ENCODE peak calls at places on chromosomes 5 and 9, in six cellular contexts. One of them, this sample, is unnamed.
A peak's percentile ranks its signal among the peaks of the same experiment; 100 is the strongest.

GRCh38 chr5:40984884-40985283 is 75.6 kb downstream of the C7 start:
- DNase-seq in HepG2: no peak
- DNase-seq in heart left ventricle: no peak
- DNase-seq in gastrocnemius medialis: no peak
- DNase-seq in body of pancreas: no peak
- DNase-seq in uterus: no peak
- DNase-seq in this sample: no peak

GRCh38 chr9:23826120-23826629 is at the start of gene ELAVL2:
- DNase-seq in gastrocnemius medialis: peak; percentile 45
- DNase-seq in HepG2: no peak
- DNase-seq in uterus: peak; percentile 89
- DNase-seq in body of pancreas: peak; percentile 95
- DNase-seq in heart left ventricle: peak; percentile 84
- DNase-seq in this sample: peak; percentile 85

GRCh38 chr5:128559300-128560297 is 21.6 kb upstream of the FBN2 start:
- DNase-seq in HepG2: no peak
- DNase-seq in heart left ventricle: no peak
- DNase-seq in uterus: no peak
- DNase-seq in gastrocnemius medialis: no peak
- DNase-seq in body of pancreas: no peak
- DNase-seq in this sample: no peak

GRCh38 chr9:68668127-68668526 is 36.9 kb upstream of the PIP5K1B start:
- DNase-seq in HepG2: no peak
- DNase-seq in heart left ventricle: no peak
- DNase-seq in body of pancreas: no peak
- DNase-seq in uterus: no peak
- DNase-seq in gastrocnemius medialis: no peak
- DNase-seq in this sample: no peak

GRCh38 chr9:93673844-93674334 is 97.5 kb downstream of the PHF2 start:
- DNase-seq in gastrocnemius medialis: no peak
- DNase-seq in body of pancreas: no peak
- DNase-seq in HepG2: no peak
- DNase-seq in heart left ventricle: peak; percentile 15
- DNase-seq in uterus: peak; percentile 13
- DNase-seq in this sample: no peak

GRCh38 chr9:122642226-122642625 is 15.2 kb downstream of the OR1B1 start:
- DNase-seq in gastrocnemius medialis: no peak
- DNase-seq in body of pancreas: no peak
- DNase-seq in HepG2: no peak
- DNase-seq in heart left ventricle: no peak
- DNase-seq in uterus: no peak
- DNase-seq in this sample: no peak

GRCh38 chr5:176792584-176793342 is 17.6 kb upstream of the UNC5A start:
- DNase-seq in uterus: no peak
- DNase-seq in heart left ventricle: no peak
- DNase-seq in HepG2: no peak
- DNase-seq in gastrocnemius medialis: no peak
- DNase-seq in body of pancreas: no peak
- DNase-seq in this sample: no peak

GRCh38 chr5:59099270-59099994 is 516.6 kb downstream of the RAB3C start:
- DNase-seq in body of pancreas: peak; percentile 5
- DNase-seq in gastrocnemius medialis: no peak
- DNase-seq in uterus: no peak
- DNase-seq in HepG2: peak; percentile 5
- DNase-seq in heart left ventricle: no peak
- DNase-seq in this sample: no peak

GRCh38 chr5:176844706-176845391 is 34.5 kb downstream of the UNC5A start:
- DNase-seq in heart left ventricle: peak; percentile 13
- DNase-seq in uterus: no peak
- DNase-seq in HepG2: no peak
- DNase-seq in body of pancreas: no peak
- DNase-seq in gastrocnemius medialis: no peak
- DNase-seq in this sample: no peak

GRCh38 chr5:109483395-109483974 is 73.7 kb upstream of the PJA2 start:
- DNase-seq in uterus: no peak
- DNase-seq in HepG2: no peak
- DNase-seq in gastrocnemius medialis: no peak
- DNase-seq in body of pancreas: no peak
- DNase-seq in heart left ventricle: no peak
- DNase-seq in this sample: no peak

GRCh38 chr5:109487753-109488420 is 78.1 kb upstream of the PJA2 start:
- DNase-seq in uterus: no peak
- DNase-seq in gastrocnemius medialis: no peak
- DNase-seq in heart left ventricle: no peak
- DNase-seq in body of pancreas: no peak
- DNase-seq in HepG2: no peak
- DNase-seq in this sample: no peak

GRCh38 chr5:109484597-109484996 is 74.8 kb upstream of the PJA2 start:
- DNase-seq in HepG2: no peak
- DNase-seq in heart left ventricle: no peak
- DNase-seq in body of pancreas: no peak
- DNase-seq in gastrocnemius medialis: no peak
- DNase-seq in uterus: no peak
- DNase-seq in this sample: no peak

GRCh38 chr5:109485030-109485429 is 75.3 kb upstream of the PJA2 start:
- DNase-seq in uterus: peak; percentile 34
- DNase-seq in gastrocnemius medialis: peak; percentile 19
- DNase-seq in HepG2: peak; percentile 92
- DNase-seq in heart left ventricle: peak; percentile 64
- DNase-seq in body of pancreas: peak; percentile 85
- DNase-seq in this sample: peak; percentile 87

GRCh38 chr5:109486200-109486804 is 76.5 kb upstream of the PJA2 start:
- DNase-seq in HepG2: no peak
- DNase-seq in uterus: no peak
- DNase-seq in heart left ventricle: peak; percentile 59
- DNase-seq in gastrocnemius medialis: no peak
- DNase-seq in body of pancreas: no peak
- DNase-seq in this sample: no peak
- TF ChIP-seq CTCF in HepG2: no peak
- TF ChIP-seq CTCF in uterus: no peak
- TF ChIP-seq CTCF in heart left ventricle: no peak
- TF ChIP-seq CTCF in gastrocnemius medialis: no peak
- TF ChIP-seq CTCF in body of pancreas: no peak
- TF ChIP-seq CTCF in this sample: no peak

DNA sequence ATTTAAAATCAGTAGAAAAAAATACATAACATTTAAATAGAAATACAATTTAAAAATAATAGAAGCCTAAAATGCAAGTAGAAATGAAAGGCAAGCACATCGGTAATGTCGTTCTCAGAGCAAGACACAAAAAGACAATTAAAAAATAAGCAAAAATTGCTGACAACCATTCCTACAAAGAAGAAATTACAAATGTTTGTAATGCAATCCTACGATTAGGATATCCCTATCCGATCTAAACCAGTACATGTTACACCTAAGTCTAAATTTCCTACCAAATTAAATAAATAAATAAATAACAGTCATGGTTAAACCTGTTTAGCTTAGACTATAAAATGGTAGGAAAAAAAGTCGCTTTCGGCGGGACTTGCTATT is 90.0 kb downstream of the ANXA2R start:
- DNase-seq in heart left ventricle: no peak
- DNase-seq in uterus: no peak
- DNase-seq in HepG2: no peak
- DNase-seq in body of pancreas: no peak
- DNase-seq in gastrocnemius medialis: no peak
- DNase-seq in this sample: no peak
- H3K4me3 ChIP-seq in heart left ventricle: peak overlapping the region; percentile 64
- H3K4me3 ChIP-seq in uterus: no peak overlapping the region
- H3K4me3 ChIP-seq in HepG2: no peak overlapping the region
- H3K4me3 ChIP-seq in body of pancreas: no peak overlapping the region
- H3K4me3 ChIP-seq in gastrocnemius medialis: peak overlapping the region; percentile 67
- H3K4me3 ChIP-seq in this sample: no peak overlapping the region

GRCh38 chr5:14142856-14143508 is at the start of gene TRIO:
- DNase-seq in HepG2: peak; percentile 81
- DNase-seq in uterus: peak; percentile 94
- DNase-seq in gastrocnemius medialis: peak; percentile 85
- DNase-seq in body of pancreas: peak; percentile 91
- DNase-seq in heart left ventricle: peak; percentile 92
- DNase-seq in this sample: peak; percentile 90

GRCh38 chr5:14145356-14146334 is 2.5 kb downstream of the TRIO start:
- DNase-seq in body of pancreas: no peak
- DNase-seq in uterus: no peak
- DNase-seq in gastrocnemius medialis: no peak
- DNase-seq in heart left ventricle: no peak
- DNase-seq in HepG2: no peak
- DNase-seq in this sample: no peak

GRCh38 chr5:14143509-14143842 is 334 bp downstream of the TRIO start:
- DNase-seq in uterus: no peak
- DNase-seq in heart left ventricle: no peak
- DNase-seq in HepG2: no peak
- DNase-seq in gastrocnemius medialis: no peak
- DNase-seq in body of pancreas: no peak
- DNase-seq in this sample: no peak

GRCh38 chr5:14144586-14145355 is 1.6 kb downstream of the TRIO start:
- DNase-seq in heart left ventricle: peak; percentile 72
- DNase-seq in body of pancreas: peak; percentile 58
- DNase-seq in HepG2: no peak
- DNase-seq in uterus: peak; percentile 72
- DNase-seq in gastrocnemius medialis: peak; percentile 59
- DNase-seq in this sample: peak; percentile 63

GRCh38 chr5:14143843-14144585 is 872 bp downstream of the TRIO start:
- DNase-seq in body of pancreas: peak; percentile 41
- DNase-seq in HepG2: no peak
- DNase-seq in gastrocnemius medialis: no peak
- DNase-seq in uterus: no peak
- DNase-seq in heart left ventricle: peak; percentile 61
- DNase-seq in this sample: peak; percentile 89
- TF ChIP-seq POLR2A in body of pancreas: no peak
- TF ChIP-seq POLR2A in HepG2: no peak
- TF ChIP-seq POLR2A in gastrocnemius medialis: no peak
- TF ChIP-seq POLR2A in uterus: peak; percentile 8
- TF ChIP-seq POLR2A in heart left ventricle: no peak
- TF ChIP-seq POLR2A in this sample: no peak

DNA sequence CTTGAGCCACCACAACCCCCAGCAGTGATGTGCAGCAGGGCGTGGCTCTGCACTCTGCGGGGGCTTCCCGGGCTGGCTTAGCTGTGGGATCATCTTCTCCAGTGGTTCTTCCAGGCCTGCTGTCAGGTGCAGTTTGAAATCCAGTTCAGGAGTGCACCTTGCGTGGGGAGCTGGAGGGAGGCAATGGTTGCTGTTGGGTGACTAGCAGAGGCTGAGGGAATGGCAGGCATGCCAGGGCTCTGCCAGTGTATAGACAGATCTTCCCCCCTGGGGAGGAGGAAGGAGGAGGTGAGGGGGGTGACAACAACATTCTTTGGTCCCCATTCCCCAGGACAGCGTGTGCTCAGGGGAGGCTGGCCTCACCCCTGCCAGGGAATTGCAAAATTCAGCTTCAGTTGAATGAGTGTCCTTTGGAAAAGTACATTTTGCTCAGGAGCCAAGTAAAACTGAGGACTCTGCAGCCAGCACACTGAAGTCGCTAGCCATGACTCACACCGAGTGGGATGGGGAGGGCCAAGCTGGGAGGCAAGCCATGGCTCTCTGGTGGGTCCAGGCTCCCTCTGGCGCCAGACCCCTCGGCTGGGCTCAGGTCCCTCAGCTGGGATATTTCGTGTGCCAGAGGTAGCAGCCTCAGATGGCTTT is 35.0 kb downstream of the ERGIC1 start:
- DNase-seq in body of pancreas: peak; percentile 87
- DNase-seq in uterus: peak; percentile 95
- DNase-seq in gastrocnemius medialis: peak; percentile 94
- DNase-seq in HepG2: peak; percentile 64
- DNase-seq in heart left ventricle: peak; percentile 85
- DNase-seq in this sample: peak; percentile 84
- TF ChIP-seq CTCF in body of pancreas: peak; percentile 31
- TF ChIP-seq CTCF in uterus: peak; percentile 31
- TF ChIP-seq CTCF in gastrocnemius medialis: peak; percentile 52
- TF ChIP-seq CTCF in HepG2: peak; percentile 43
- TF ChIP-seq CTCF in heart left ventricle: no peak
- TF ChIP-seq CTCF in this sample: no peak

GRCh38 chr5:76305264-76305663 is 97.8 kb upstream of the IQGAP2 start:
- DNase-seq in gastrocnemius medialis: no peak
- DNase-seq in heart left ventricle: no peak
- DNase-seq in uterus: no peak
- DNase-seq in body of pancreas: no peak
- DNase-seq in HepG2: no peak
- DNase-seq in this sample: no peak
- H3K4me3 ChIP-seq in gastrocnemius medialis: no peak overlapping the region
- H3K4me3 ChIP-seq in heart left ventricle: no peak overlapping the region
- H3K4me3 ChIP-seq in uterus: no peak overlapping the region
- H3K4me3 ChIP-seq in body of pancreas: no peak overlapping the region
- H3K4me3 ChIP-seq in HepG2: no peak overlapping the region
- H3K4me3 ChIP-seq in this sample: no peak overlapping the region

GRCh38 chr5:141524604-141525597 is 36.0 kb downstream of the PCDHGC5 start:
- DNase-seq in uterus: peak; percentile 93
- DNase-seq in heart left ventricle: peak; percentile 91
- DNase-seq in HepG2: peak; percentile 85
- DNase-seq in body of pancreas: peak; percentile 91
- DNase-seq in gastrocnemius medialis: peak; percentile 88
- DNase-seq in this sample: peak; percentile 96
- TF ChIP-seq POLR2A in uterus: peak; percentile 28
- TF ChIP-seq POLR2A in heart left ventricle: no peak
- TF ChIP-seq POLR2A in HepG2: no peak
- TF ChIP-seq POLR2A in body of pancreas: no peak
- TF ChIP-seq POLR2A in gastrocnemius medialis: no peak
- TF ChIP-seq POLR2A in this sample: no peak

DNA sequence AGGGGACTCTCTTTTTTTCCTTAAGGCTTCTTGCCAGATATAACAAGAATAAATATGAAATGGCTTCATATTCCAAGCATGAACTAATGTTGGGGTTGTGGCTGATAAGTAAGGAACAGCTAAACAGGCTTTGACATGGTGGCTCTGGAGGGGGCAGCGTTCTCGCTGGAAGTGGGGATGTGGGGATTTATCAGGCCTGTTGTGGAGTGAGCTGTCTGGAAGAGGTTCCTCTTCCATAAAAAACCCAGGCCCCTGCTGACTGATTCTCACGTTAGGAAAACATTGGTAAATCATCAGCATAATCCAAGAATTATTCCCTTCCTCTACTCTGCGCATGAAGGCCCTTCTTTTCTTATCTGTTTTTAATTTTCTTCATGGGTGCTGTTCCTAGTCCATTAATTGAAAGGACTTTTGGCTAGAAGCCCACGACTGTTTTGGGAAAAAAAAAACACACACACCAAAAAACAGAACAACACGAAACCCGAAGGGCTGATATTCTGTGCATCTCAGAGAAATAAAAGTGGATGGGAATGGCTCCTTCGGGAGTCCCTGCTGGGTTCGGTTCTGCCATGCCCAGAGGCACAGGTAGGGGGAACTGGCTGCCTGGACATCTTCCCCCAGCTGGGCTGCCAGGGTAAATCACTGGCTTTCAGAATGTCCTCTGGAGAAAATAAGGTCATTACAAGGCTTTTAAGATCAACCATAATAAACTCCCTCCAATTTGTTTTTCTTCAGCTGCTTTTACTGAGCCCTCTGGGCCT is 297.0 kb downstream of the SLIT3 start:
- DNase-seq in body of pancreas: no peak
- DNase-seq in uterus: peak; percentile 48
- DNase-seq in heart left ventricle: no peak
- DNase-seq in HepG2: no peak
- DNase-seq in gastrocnemius medialis: no peak
- DNase-seq in this sample: no peak
- TF ChIP-seq CTCF in body of pancreas: no peak
- TF ChIP-seq CTCF in uterus: peak; percentile 29
- TF ChIP-seq CTCF in heart left ventricle: peak; percentile 9
- TF ChIP-seq CTCF in HepG2: no peak
- TF ChIP-seq CTCF in gastrocnemius medialis: no peak
- TF ChIP-seq CTCF in this sample: no peak

This sample was measured in lower leg skin.